ENCODE peak calls at places on chromosome 22, in four cellular contexts. U is H1, N is Panc1, V is HL-60. T is an unnamed sample. For H3K27me3, the result is how much of the 10 kb centered on the place peaks cover.

GRCh38 chr22:32473388-32473952 is 1.1 kb upstream of the FBXO7 start:
- DNase-seq in U (no peak), N (no peak), V (peak), T (no peak)

GRCh38 chr22:32880906-32881596 is 79.5 kb downstream of the TIMP3 start:
- DNase-seq in U (no peak), N (no peak), V (no peak), T (no peak)

GRCh38 chr22:39917091-39917703 is 16.3 kb downstream of the GRAP2 start:
- DNase-seq in U (no peak), N (no peak), V (no peak), T (no peak)

GRCh38 chr22:47777426-47777825 is 1015.0 kb downstream of the TBC1D22A start:
- DNase-seq in U (no peak), N (no peak), V (no peak), T (no peak)

GRCh38 chr22:47340851-47341436 is 578.5 kb downstream of the TBC1D22A start:
- DNase-seq in U (no peak), N (no peak), V (no peak), T (no peak)

GRCh38 chr22:35230417-35230816 is 26.9 kb upstream of the HMGXB4 start:
- DNase-seq in U (no peak), N (no peak), V (no peak), T (no peak)

GRCh38 chr22:25364281-25364680 is 144.8 kb downstream of the CRYBB2 start:
- DNase-seq in U (no peak), N (no peak), V (no peak), T (no peak)

GRCh38 chr22:42696331-42696967 is 24.2 kb downstream of the A4GALT start:
- DNase-seq in U (no peak), N (no peak), V (no peak), T (no peak)

GRCh38 chr22:29994941-29995340 is 85.3 kb upstream of the HORMAD2 start:
- DNase-seq in U (no peak), N (no peak), V (no peak), T (no peak)

GRCh38 chr22:46731246-46732040 is 6.6 kb downstream of the CERK start:
- DNase-seq in U (no peak), N (no peak), V (no peak), T (peak)

GRCh38 chr22:43168416-43169309 is 17.3 kb downstream of the TSPO start:
- DNase-seq in U (no peak), N (no peak), V (no peak), T (no peak)

GRCh38 chr22:30201970-30202369 is 44.6 kb downstream of the LIF start:
- DNase-seq in U (no peak), N (no peak), V (no peak), T (no peak)

GRCh38 chr22:19109198-19110063 is 12.8 kb downstream of the DGCR2 start:
- DNase-seq in U (no peak), N (no peak), V (peak), T (peak)

GRCh38 chr22:48154943-48155240 is 1392.4 kb downstream of the TBC1D22A start:
- DNase-seq in U (no peak), N (no peak), V (no peak), T (no peak)

GRCh38 chr22:47144076-47144765 is 381.8 kb downstream of the TBC1D22A start:
- DNase-seq in U (no peak), N (no peak), V (no peak), T (no peak)

GRCh38 chr22:24156146-24156914 is 25.0 kb upstream of the SUSD2 start:
- DNase-seq in U (no peak), N (no peak), V (peak), T (no peak)

GRCh38 chr22:17807571-17808410 is 33.5 kb upstream of the BID start:
- DNase-seq in U (no peak), N (no peak), V (no peak), T (no peak)

GRCh38 chr22:30863161-30863833 is 105.3 kb downstream of the MORC2 start:
- DNase-seq in U (no peak), N (no peak), V (no peak), T (peak)

GRCh38 chr22:25518000-25518663 is 46.3 kb upstream of the GRK3 start:
- DNase-seq in U (no peak), N (no peak), V (no peak), T (no peak)

GRCh38 chr22:31750365-31751284 is 693 bp upstream of the PRR14L start:
- DNase-seq in U (no peak), N (no peak), V (no peak), T (no peak)

GRCh38 chr22:32600184-32600583 is 125.6 kb downstream of the FBXO7 start:
- DNase-seq in U (no peak), N (no peak), V (no peak), T (no peak)

GRCh38 chr22:45537734-45538181 is 35.1 kb downstream of the FBLN1 start:
- DNase-seq in U (no peak), N (no peak), V (no peak), T (peak)

GRCh38 chr22:34781676-34782075 is 284.3 kb upstream of the ISX start:
- DNase-seq in U (no peak), N (no peak), V (no peak), T (no peak)

GRCh38 chr22:26713823-26714449 is 56.5 kb downstream of the MIAT start:
- DNase-seq in U (no peak), N (no peak), V (no peak), T (no peak)

GRCh38 chr22:28883657-28883916 is 215 bp downstream of the ZNRF3 start:
- DNase-seq in U (no peak), N (no peak), V (no peak), T (no peak)

GRCh38 chr22:36563444-36563843 is 34.5 kb upstream of the EIF3D start:
- DNase-seq in U (no peak), N (no peak), V (no peak), T (no peak)

GRCh38 chr22:26529345-26529744 is 17.1 kb upstream of the TFIP11 start:
- DNase-seq in U (no peak), N (no peak), V (peak), T (no peak)

GRCh38 chr22:34960005-34960404 is 106.0 kb upstream of the ISX start:
- DNase-seq in U (no peak), N (no peak), V (no peak), T (no peak)

GRCh38 chr22:36544107-36544620 is 15.2 kb upstream of the EIF3D start:
- DNase-seq in U (no peak), N (no peak), V (no peak), T (no peak)

GRCh38 chr22:46596032-46596441 is 24.1 kb upstream of the GRAMD4 start:
- DNase-seq in U (no peak), N (no peak), V (no peak), T (no peak)

GRCh38 chr22:49710746-49711145 is 116.9 kb downstream of the BRD1 start:
- DNase-seq in U (no peak), N (no peak), V (no peak), T (no peak)

GRCh38 chr22:49713003-49713402 is 114.7 kb downstream of the BRD1 start:
- DNase-seq in U (no peak), N (no peak), V (no peak), T (no peak)

GRCh38 chr22:49715450-49715849 is 112.2 kb downstream of the BRD1 start:
- DNase-seq in U (no peak), N (no peak), V (no peak), T (peak)

GRCh38 chr22:49709464-49709863 is 118.2 kb downstream of the BRD1 start:
- DNase-seq in U (no peak), N (no peak), V (no peak), T (no peak)

GRCh38 chr22:49712195-49712791 is 115.4 kb downstream of the BRD1 start:
- DNase-seq in U (no peak), N (no peak), V (no peak), T (no peak)
- TF ChIP-seq CTCF in U (no peak), N (no peak), V (no peak), T (no peak)

DNA sequence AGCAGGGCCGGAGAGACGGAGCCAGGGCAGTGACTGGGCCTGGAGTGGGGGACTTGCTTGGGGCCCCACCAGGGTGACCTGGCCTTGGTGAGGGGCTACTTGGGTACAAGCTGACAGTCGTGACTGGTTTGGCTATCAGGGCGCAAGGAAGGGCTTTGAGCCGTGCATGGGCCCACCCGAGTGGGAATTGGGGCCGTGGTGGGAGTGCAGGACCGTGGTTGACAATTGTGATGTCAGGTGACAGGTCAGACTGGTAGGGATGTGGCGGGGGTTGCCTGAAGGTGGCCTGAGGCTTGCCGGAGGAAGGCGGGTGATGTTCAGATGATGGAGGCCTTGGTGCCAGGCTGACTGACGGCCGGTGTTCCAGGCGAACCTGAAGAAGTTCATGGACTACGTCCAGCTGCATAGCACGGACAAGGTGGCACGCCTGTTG is 5.6 kb downstream of the SHANK3 start:
- DNase-seq in U (no peak), N (no peak), V (no peak), T (no peak)
- TF ChIP-seq POLR2AphosphoS5 in U (no peak), N (no peak), V (no peak), T (no peak)

DNA sequence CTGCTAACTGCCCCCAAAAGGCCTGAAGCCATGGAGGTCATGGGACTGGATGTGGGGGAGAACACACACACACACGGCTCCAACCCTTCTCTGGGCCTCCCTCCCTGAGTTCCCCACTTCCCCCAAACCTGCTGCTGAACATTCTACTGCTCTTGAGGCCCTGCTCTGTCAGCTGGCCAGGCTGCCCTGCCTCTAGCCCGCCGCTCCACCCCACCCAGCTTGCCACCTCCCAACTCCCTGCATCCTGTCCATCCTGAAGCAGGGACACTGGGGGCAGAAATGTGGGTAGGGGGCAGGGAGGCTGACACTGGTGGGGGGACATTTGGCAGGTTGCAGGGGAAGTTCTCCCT is 1.0 kb downstream of the KCNJ4 start:
- DNase-seq in U (no peak), N (no peak), V (no peak), T (no peak)
- H3K27me3 ChIP-seq in U (under half), N (under half), V (under half), T (half or more)

GRCh38 chr22:27730649-27731433 is 70.7 kb downstream of the MN1 start:
- DNase-seq in U (no peak), N (no peak), V (no peak), T (no peak)

GRCh38 chr22:27732841-27733240 is 68.7 kb downstream of the MN1 start:
- DNase-seq in U (no peak), N (no peak), V (no peak), T (no peak)

GRCh38 chr22:27732391-27732790 is 69.2 kb downstream of the MN1 start:
- DNase-seq in U (no peak), N (no peak), V (no peak), T (no peak)

GRCh38 chr22:27734066-27734465 is 67.5 kb downstream of the MN1 start:
- DNase-seq in U (no peak), N (no peak), V (no peak), T (no peak)

GRCh38 chr22:27731621-27732020 is 69.9 kb downstream of the MN1 start:
- DNase-seq in U (no peak), N (no peak), V (no peak), T (no peak)
- TF ChIP-seq CTCF in U (no peak), N (no peak), V (no peak), T (no peak)

DNA sequence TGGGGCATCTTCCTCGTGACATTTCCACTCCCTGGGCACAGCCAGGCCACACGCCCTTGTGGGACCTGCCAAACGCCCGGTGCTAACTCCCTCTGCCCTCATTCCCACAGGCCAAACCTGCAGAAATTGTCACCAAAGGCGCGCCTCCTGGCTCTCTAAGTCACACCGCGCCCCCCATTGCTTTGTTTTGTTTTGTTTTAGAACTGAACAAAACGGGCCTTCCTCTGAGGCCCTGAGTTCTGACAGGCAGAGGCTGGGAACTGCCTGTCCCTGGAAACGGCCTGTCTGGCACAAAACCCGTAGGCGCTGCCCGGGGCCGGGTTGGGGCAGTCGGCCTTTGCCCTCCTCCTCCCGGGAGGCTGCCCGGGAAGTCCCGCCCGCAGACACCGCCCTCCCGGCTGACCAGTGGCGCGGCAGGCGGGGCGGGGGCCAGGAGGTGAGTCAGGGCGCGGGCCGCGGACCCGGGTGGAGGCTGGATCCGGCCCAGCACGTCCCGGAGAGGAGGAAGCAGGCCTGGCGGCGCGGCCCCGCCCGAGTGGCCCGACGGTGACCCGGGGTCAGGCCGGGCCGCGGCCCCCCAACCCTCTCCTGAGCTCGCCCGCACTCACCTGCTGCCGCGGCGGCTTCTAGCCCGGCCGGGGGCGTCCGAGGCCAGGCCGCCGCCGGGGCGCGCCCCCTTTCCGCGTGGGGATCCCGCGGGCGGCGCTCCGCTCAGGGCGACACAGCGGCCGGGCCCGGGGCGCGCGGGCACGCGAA is 465 bp downstream of the SUN2 start:
- DNase-seq in U (no peak), N (no peak), V (peak), T (peak)
- TF ChIP-seq POLR2AphosphoS5 in U (no peak), N (no peak), V (no peak), T (peak)

GRCh38 chr22:20199906-20200305 is 49.1 kb upstream of the CCDC188 start:
- DNase-seq in U (no peak), N (no peak), V (no peak), T (no peak)
- H3K27me3 ChIP-seq in U (under half), N (under half), V (under half), T (under half)

GRCh38 chr22:41596776-41597634 is 7.4 kb upstream of the PMM1 start:
- DNase-seq in U (peak), N (no peak), V (peak), T (peak)
- TF ChIP-seq CTCF in U (peak), N (peak), V (peak), T (peak)

GRCh38 chr22:50269573-50270301 is 443 bp downstream of the MAPK11 start:
- DNase-seq in U (no peak), N (no peak), V (no peak), T (no peak)

GRCh38 chr22:50270302-50271010 is at the start of gene MAPK11:
- DNase-seq in U (no peak), N (no peak), V (no peak), T (peak)

GRCh38 chr22:50267591-50268390 is 2.4 kb downstream of the MAPK11 start:
- DNase-seq in U (no peak), N (no peak), V (no peak), T (peak)

GRCh38 chr22:50266994-50267393 is 3.2 kb downstream of the MAPK11 start:
- DNase-seq in U (no peak), N (no peak), V (no peak), T (no peak)

GRCh38 chr22:50268655-50269113 is 1.5 kb downstream of the MAPK11 start:
- DNase-seq in U (no peak), N (no peak), V (no peak), T (no peak)
- TF ChIP-seq POLR2AphosphoS5 in U (no peak), N (no peak), V (no peak), T (no peak)

GRCh38 chr22:22410121-22410520 is 98.4 kb downstream of the ZNF280B start:
- DNase-seq in U (no peak), N (no peak), V (peak), T (no peak)

GRCh38 chr22:22410677-22411076 is 97.9 kb downstream of the ZNF280B start:
- DNase-seq in U (no peak), N (no peak), V (no peak), T (no peak)

GRCh38 chr22:22417495-22418162 is 90.9 kb downstream of the ZNF280B start:
- DNase-seq in U (no peak), N (no peak), V (no peak), T (no peak)

GRCh38 chr22:22418163-22418549 is 90.4 kb downstream of the ZNF280B start:
- DNase-seq in U (no peak), N (no peak), V (no peak), T (no peak)

DNA sequence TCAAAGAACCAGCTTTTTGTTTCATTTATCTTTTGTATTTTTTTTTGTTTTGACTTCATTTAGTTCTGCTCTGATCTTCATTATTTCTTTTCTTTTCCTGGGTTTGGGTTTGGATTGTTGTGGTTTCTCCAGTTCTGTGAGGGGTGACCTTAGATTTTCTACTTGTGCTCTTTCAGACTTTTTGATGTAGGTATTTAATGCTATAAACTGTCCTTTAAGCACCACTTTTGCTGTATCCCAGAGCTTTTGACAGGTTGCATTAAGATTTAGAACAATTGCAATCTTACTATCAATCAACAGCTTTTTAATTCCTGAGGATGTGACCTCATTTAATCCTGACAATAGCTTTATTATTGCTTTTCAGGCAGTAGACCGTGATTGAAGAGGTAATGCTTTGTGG is 94.3 kb downstream of the ZNF280B start:
- DNase-seq in U (no peak), N (no peak), V (no peak), T (no peak)
- H3K27me3 ChIP-seq in U (half or more), N (under half), V (under half), T (under half)

GRCh38 chr22:44535362-44536095 is 37.5 kb upstream of the RTL6 start:
- DNase-seq in U (no peak), N (no peak), V (no peak), T (no peak)
- TF ChIP-seq CTCF in U (no peak), N (no peak), V (no peak), T (no peak)